ENCODE peak calls at places on chromosomes 5 and 9, in nine cellular contexts. One of them, this sample, is unnamed.

GRCh38 chr5:160496784-160497183 is 75.1 kb downstream of the PTTG1 start:
- DNase-seq in K562: no peak
- DNase-seq in astrocyte: no peak
- DNase-seq in neural progenitor cell: no peak
- DNase-seq in fibroblast of lung: no peak
- DNase-seq in hepatocyte: no peak
- DNase-seq in GM23248: peak
- DNase-seq in HCT116: no peak
- DNase-seq in PC-9: no peak
- DNase-seq in this sample: no peak

GRCh38 chr9:38022995-38023394 is 46.0 kb downstream of the SHB start:
- DNase-seq in HCT116: no peak
- DNase-seq in neural progenitor cell: no peak
- DNase-seq in K562: no peak
- DNase-seq in fibroblast of lung: no peak
- DNase-seq in GM23248: no peak
- DNase-seq in astrocyte: no peak
- DNase-seq in PC-9: peak
- DNase-seq in hepatocyte: no peak
- DNase-seq in this sample: no peak

GRCh38 chr5:15499528-15500325 is at the start of gene FBXL7:
- DNase-seq in astrocyte: peak
- DNase-seq in neural progenitor cell: peak
- DNase-seq in hepatocyte: peak
- DNase-seq in PC-9: no peak
- DNase-seq in K562: no peak
- DNase-seq in fibroblast of lung: peak
- DNase-seq in GM23248: peak
- DNase-seq in HCT116: no peak
- DNase-seq in this sample: peak

GRCh38 chr9:76717611-76718010 is 46.6 kb upstream of the PCA3 start:
- DNase-seq in astrocyte: peak
- DNase-seq in PC-9: no peak
- DNase-seq in fibroblast of lung: no peak
- DNase-seq in HCT116: no peak
- DNase-seq in GM23248: peak
- DNase-seq in neural progenitor cell: no peak
- DNase-seq in K562: no peak
- DNase-seq in hepatocyte: no peak
- DNase-seq in this sample: no peak

GRCh38 chr5:132059043-132059695 is 1.3 kb upstream of the IL3 start:
- DNase-seq in hepatocyte: no peak
- DNase-seq in neural progenitor cell: no peak
- DNase-seq in PC-9: no peak
- DNase-seq in GM23248: no peak
- DNase-seq in astrocyte: no peak
- DNase-seq in HCT116: no peak
- DNase-seq in K562: no peak
- DNase-seq in fibroblast of lung: no peak
- DNase-seq in this sample: no peak

GRCh38 chr9:27453860-27454553 is 70.1 kb upstream of the IFNK start:
- DNase-seq in GM23248: no peak
- DNase-seq in astrocyte: no peak
- DNase-seq in PC-9: peak
- DNase-seq in neural progenitor cell: no peak
- DNase-seq in HCT116: no peak
- DNase-seq in K562: no peak
- DNase-seq in fibroblast of lung: no peak
- DNase-seq in hepatocyte: no peak
- DNase-seq in this sample: no peak

GRCh38 chr5:87260604-87261200 is 7.0 kb upstream of the RASA1 start:
- DNase-seq in K562: peak
- DNase-seq in GM23248: no peak
- DNase-seq in hepatocyte: peak
- DNase-seq in PC-9: no peak
- DNase-seq in fibroblast of lung: no peak
- DNase-seq in HCT116: no peak
- DNase-seq in astrocyte: no peak
- DNase-seq in neural progenitor cell: no peak
- DNase-seq in this sample: no peak

GRCh38 chr5:124467745-124468144 is 278.7 kb downstream of the ZNF608 start:
- DNase-seq in GM23248: no peak
- DNase-seq in K562: no peak
- DNase-seq in astrocyte: no peak
- DNase-seq in neural progenitor cell: no peak
- DNase-seq in fibroblast of lung: no peak
- DNase-seq in HCT116: no peak
- DNase-seq in PC-9: no peak
- DNase-seq in hepatocyte: no peak
- DNase-seq in this sample: no peak

GRCh38 chr5:78889759-78890158 is 95.4 kb downstream of the ARSB start:
- DNase-seq in HCT116: no peak
- DNase-seq in K562: no peak
- DNase-seq in astrocyte: peak
- DNase-seq in neural progenitor cell: no peak
- DNase-seq in PC-9: no peak
- DNase-seq in fibroblast of lung: peak
- DNase-seq in hepatocyte: no peak
- DNase-seq in GM23248: peak
- DNase-seq in this sample: no peak

GRCh38 chr9:69542942-69543704 is 129.0 kb downstream of the APBA1 start:
- DNase-seq in fibroblast of lung: no peak
- DNase-seq in astrocyte: no peak
- DNase-seq in K562: no peak
- DNase-seq in GM23248: peak
- DNase-seq in HCT116: no peak
- DNase-seq in neural progenitor cell: peak
- DNase-seq in hepatocyte: no peak
- DNase-seq in PC-9: no peak
- DNase-seq in this sample: peak

GRCh38 chr5:177362102-177362868 is 4.6 kb downstream of the RGS14 start:
- DNase-seq in hepatocyte: no peak
- DNase-seq in HCT116: no peak
- DNase-seq in astrocyte: no peak
- DNase-seq in K562: no peak
- DNase-seq in GM23248: no peak
- DNase-seq in neural progenitor cell: no peak
- DNase-seq in PC-9: no peak
- DNase-seq in fibroblast of lung: no peak
- DNase-seq in this sample: no peak

GRCh38 chr5:39783756-39784421 is 359.1 kb upstream of the DAB2 start:
- DNase-seq in astrocyte: peak
- DNase-seq in GM23248: peak
- DNase-seq in HCT116: no peak
- DNase-seq in neural progenitor cell: no peak
- DNase-seq in fibroblast of lung: peak
- DNase-seq in PC-9: no peak
- DNase-seq in hepatocyte: no peak
- DNase-seq in K562: no peak
- DNase-seq in this sample: no peak

GRCh38 chr9:16830806-16831205 is 39.7 kb downstream of the BNC2 start:
- DNase-seq in GM23248: peak
- DNase-seq in neural progenitor cell: no peak
- DNase-seq in HCT116: no peak
- DNase-seq in fibroblast of lung: no peak
- DNase-seq in hepatocyte: no peak
- DNase-seq in PC-9: no peak
- DNase-seq in K562: no peak
- DNase-seq in astrocyte: no peak
- DNase-seq in this sample: no peak

GRCh38 chr5:80953587-80953986 is 6.6 kb upstream of the RASGRF2 start:
- DNase-seq in GM23248: no peak
- DNase-seq in PC-9: no peak
- DNase-seq in fibroblast of lung: no peak
- DNase-seq in K562: no peak
- DNase-seq in HCT116: no peak
- DNase-seq in neural progenitor cell: no peak
- DNase-seq in hepatocyte: no peak
- DNase-seq in astrocyte: no peak
- DNase-seq in this sample: no peak

GRCh38 chr5:143386725-143387124 is 16.8 kb downstream of the NR3C1 start:
- DNase-seq in hepatocyte: no peak
- DNase-seq in HCT116: no peak
- DNase-seq in K562: no peak
- DNase-seq in PC-9: no peak
- DNase-seq in neural progenitor cell: no peak
- DNase-seq in astrocyte: peak
- DNase-seq in fibroblast of lung: peak
- DNase-seq in GM23248: peak
- DNase-seq in this sample: no peak

GRCh38 chr5:6582507-6583048 is 50.3 kb downstream of the NSUN2 start:
- DNase-seq in neural progenitor cell: no peak
- DNase-seq in GM23248: no peak
- DNase-seq in hepatocyte: no peak
- DNase-seq in astrocyte: no peak
- DNase-seq in K562: no peak
- DNase-seq in HCT116: no peak
- DNase-seq in fibroblast of lung: no peak
- DNase-seq in PC-9: no peak
- DNase-seq in this sample: no peak
- TF ChIP-seq EZH2 in neural progenitor cell: no peak
- TF ChIP-seq EZH2 in GM23248: no peak
- TF ChIP-seq EZH2 in hepatocyte: peak
- TF ChIP-seq EZH2 in astrocyte: no peak
- TF ChIP-seq EZH2 in K562: no peak
- TF ChIP-seq EZH2 in HCT116: no peak
- TF ChIP-seq EZH2 in fibroblast of lung: peak
- TF ChIP-seq EZH2 in PC-9: no peak
- TF ChIP-seq EZH2 in this sample: no peak

GRCh38 chr9:134691695-134692572 is 50.3 kb downstream of the COL5A1 start:
- DNase-seq in hepatocyte: no peak
- DNase-seq in fibroblast of lung: no peak
- DNase-seq in PC-9: no peak
- DNase-seq in neural progenitor cell: no peak
- DNase-seq in K562: no peak
- DNase-seq in HCT116: no peak
- DNase-seq in astrocyte: no peak
- DNase-seq in GM23248: no peak
- DNase-seq in this sample: no peak

GRCh38 chr9:134690946-134691694 is 49.5 kb downstream of the COL5A1 start:
- DNase-seq in astrocyte: no peak
- DNase-seq in K562: no peak
- DNase-seq in neural progenitor cell: no peak
- DNase-seq in HCT116: no peak
- DNase-seq in GM23248: peak
- DNase-seq in PC-9: no peak
- DNase-seq in fibroblast of lung: no peak
- DNase-seq in hepatocyte: no peak
- DNase-seq in this sample: no peak

GRCh38 chr9:134693011-134693410 is 51.4 kb downstream of the COL5A1 start:
- DNase-seq in fibroblast of lung: no peak
- DNase-seq in neural progenitor cell: no peak
- DNase-seq in hepatocyte: no peak
- DNase-seq in HCT116: no peak
- DNase-seq in astrocyte: no peak
- DNase-seq in PC-9: no peak
- DNase-seq in GM23248: no peak
- DNase-seq in K562: no peak
- DNase-seq in this sample: no peak

GRCh38 chr9:134693641-134694367 is 52.2 kb downstream of the COL5A1 start:
- DNase-seq in HCT116: no peak
- DNase-seq in astrocyte: no peak
- DNase-seq in neural progenitor cell: no peak
- DNase-seq in hepatocyte: no peak
- DNase-seq in fibroblast of lung: no peak
- DNase-seq in K562: no peak
- DNase-seq in GM23248: no peak
- DNase-seq in PC-9: no peak
- DNase-seq in this sample: no peak

DNA sequence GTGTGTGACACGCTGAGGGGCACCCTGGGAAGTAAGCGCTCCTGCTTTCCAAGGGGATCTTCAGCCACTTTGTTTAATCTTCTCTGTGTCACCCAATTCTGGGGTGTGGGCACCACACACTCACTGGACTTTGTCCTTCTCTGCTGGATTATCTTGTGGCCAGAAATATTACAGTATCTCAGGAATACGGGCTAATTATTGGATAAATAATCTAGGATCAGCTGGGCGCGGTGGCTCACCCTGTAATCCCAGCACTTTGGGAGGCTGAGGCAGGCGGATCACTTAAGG is 50.9 kb downstream of the COL5A1 start:
- DNase-seq in hepatocyte: no peak
- DNase-seq in fibroblast of lung: no peak
- DNase-seq in HCT116: no peak
- DNase-seq in neural progenitor cell: no peak
- DNase-seq in K562: no peak
- DNase-seq in GM23248: no peak
- DNase-seq in PC-9: no peak
- DNase-seq in astrocyte: no peak
- DNase-seq in this sample: no peak
- H3K4me3 ChIP-seq in hepatocyte: no peak
- H3K4me3 ChIP-seq in fibroblast of lung: no peak
- H3K4me3 ChIP-seq in HCT116: no peak
- H3K4me3 ChIP-seq in neural progenitor cell: no peak
- H3K4me3 ChIP-seq in K562: no peak
- H3K4me3 ChIP-seq in GM23248: no peak
- H3K4me3 ChIP-seq in PC-9: no peak
- H3K4me3 ChIP-seq in astrocyte: no peak
- H3K4me3 ChIP-seq in this sample: no peak

GRCh38 chr5:93790401-93790800 is 49.0 kb upstream of the POU5F2 start:
- DNase-seq in neural progenitor cell: no peak
- DNase-seq in astrocyte: peak
- DNase-seq in fibroblast of lung: peak
- DNase-seq in hepatocyte: no peak
- DNase-seq in K562: no peak
- DNase-seq in PC-9: no peak
- DNase-seq in GM23248: peak
- DNase-seq in HCT116: no peak
- DNase-seq in this sample: no peak
- TF ChIP-seq EZH2 in neural progenitor cell: no peak
- TF ChIP-seq EZH2 in astrocyte: no peak
- TF ChIP-seq EZH2 in fibroblast of lung: no peak
- TF ChIP-seq EZH2 in hepatocyte: no peak
- TF ChIP-seq EZH2 in K562: no peak
- TF ChIP-seq EZH2 in PC-9: no peak
- TF ChIP-seq EZH2 in GM23248: no peak
- TF ChIP-seq EZH2 in HCT116: no peak
- TF ChIP-seq EZH2 in this sample: no peak

DNA sequence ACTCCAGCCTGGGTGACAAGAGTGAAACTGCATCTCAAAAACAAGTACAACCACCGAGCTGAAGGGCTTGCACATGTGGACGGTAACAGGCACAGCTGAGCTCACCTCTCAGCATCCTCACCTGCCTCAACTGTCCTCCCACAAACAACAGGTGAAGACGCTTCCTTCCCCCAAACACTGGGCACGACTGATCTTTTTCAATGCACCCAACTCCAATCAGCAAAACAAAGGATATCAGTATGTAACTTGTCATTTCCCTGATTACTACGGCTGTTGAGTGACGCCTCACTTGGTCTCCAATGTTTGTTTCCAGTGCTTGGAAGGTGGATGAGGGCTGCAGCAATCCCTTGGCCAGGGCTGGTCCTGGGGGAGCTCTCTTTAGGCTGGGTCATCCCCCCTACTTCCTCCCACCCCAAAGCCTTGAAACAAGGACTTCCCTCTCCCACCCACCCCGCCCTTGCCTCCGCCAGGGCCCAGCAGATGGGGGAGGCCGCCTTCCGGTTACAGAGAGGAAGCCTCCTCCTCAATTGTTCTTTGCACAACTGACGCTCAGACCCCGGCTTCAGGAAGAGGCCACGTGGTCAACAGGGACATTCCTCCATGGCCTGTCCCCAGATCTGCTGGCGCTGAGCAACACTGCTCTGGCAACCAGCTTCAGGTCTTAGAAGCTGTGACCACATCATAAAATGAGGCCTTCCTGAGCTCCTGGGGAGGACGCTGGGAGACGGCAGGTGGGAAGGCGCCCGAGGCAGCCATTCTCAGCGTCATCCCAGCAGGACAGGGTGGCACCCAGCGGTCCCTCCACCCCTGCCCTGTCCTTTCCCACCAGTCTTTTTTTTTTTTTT is 5.9 kb downstream of the FAM78A start:
- DNase-seq in K562: peak
- DNase-seq in astrocyte: no peak
- DNase-seq in PC-9: no peak
- DNase-seq in GM23248: no peak
- DNase-seq in neural progenitor cell: no peak
- DNase-seq in fibroblast of lung: no peak
- DNase-seq in HCT116: no peak
- DNase-seq in hepatocyte: no peak
- DNase-seq in this sample: no peak
- H3K4me3 ChIP-seq in K562: no peak
- H3K4me3 ChIP-seq in astrocyte: no peak
- H3K4me3 ChIP-seq in PC-9: no peak
- H3K4me3 ChIP-seq in GM23248: no peak
- H3K4me3 ChIP-seq in neural progenitor cell: no peak
- H3K4me3 ChIP-seq in fibroblast of lung: no peak
- H3K4me3 ChIP-seq in HCT116: no peak
- H3K4me3 ChIP-seq in hepatocyte: no peak
- H3K4me3 ChIP-seq in this sample: no peak